ENCODE peak calls at places on chromosomes 11 and 22, in seven cellular contexts. One of them, this sample, is unnamed.

GRCh38 chr11:69718147-69718546 is 14.3 kb upstream of the FGF19 start:
- DNase-seq in keratinocyte: no peak
- DNase-seq in neural progenitor cell: peak; percentile 94
- DNase-seq in kidney: no peak
- DNase-seq in fibroblast of lung: no peak
- DNase-seq in PC-3: peak; percentile 77
- DNase-seq in HepG2: peak; percentile 30
- DNase-seq in this sample: peak; percentile 96

GRCh38 chr11:3123761-3124733 is 41.1 kb downstream of the OSBPL5 start:
- DNase-seq in neural progenitor cell: no peak
- DNase-seq in PC-3: peak; percentile 94
- DNase-seq in kidney: peak; percentile 91
- DNase-seq in fibroblast of lung: peak; percentile 95
- DNase-seq in HepG2: no peak
- DNase-seq in keratinocyte: peak; percentile 86
- DNase-seq in this sample: peak; percentile 28

GRCh38 chr11:116217006-116217405 is 555.8 kb downstream of the BUD13 start:
- DNase-seq in fibroblast of lung: peak; percentile 27
- DNase-seq in neural progenitor cell: no peak
- DNase-seq in HepG2: peak; percentile 34
- DNase-seq in keratinocyte: no peak
- DNase-seq in PC-3: peak; percentile 57
- DNase-seq in kidney: no peak
- DNase-seq in this sample: no peak

GRCh38 chr22:50079689-50080465 is 5.3 kb downstream of the MLC1 start:
- DNase-seq in PC-3: no peak
- DNase-seq in keratinocyte: no peak
- DNase-seq in HepG2: no peak
- DNase-seq in kidney: peak; percentile 53
- DNase-seq in neural progenitor cell: no peak
- DNase-seq in fibroblast of lung: no peak
- DNase-seq in this sample: peak; percentile 36

GRCh38 chr11:73001615-73002014 is 140.5 kb downstream of the FCHSD2 start:
- DNase-seq in keratinocyte: no peak
- DNase-seq in kidney: no peak
- DNase-seq in neural progenitor cell: no peak
- DNase-seq in PC-3: no peak
- DNase-seq in HepG2: no peak
- DNase-seq in fibroblast of lung: peak; percentile 19
- DNase-seq in this sample: no peak

GRCh38 chr11:77799338-77799737 is 21.2 kb downstream of the RSF1 start:
- DNase-seq in kidney: no peak
- DNase-seq in PC-3: no peak
- DNase-seq in fibroblast of lung: no peak
- DNase-seq in neural progenitor cell: no peak
- DNase-seq in keratinocyte: no peak
- DNase-seq in HepG2: no peak
- DNase-seq in this sample: no peak

GRCh38 chr22:43310311-43310710 is 32.9 kb downstream of the SCUBE1 start:
- DNase-seq in kidney: no peak
- DNase-seq in fibroblast of lung: no peak
- DNase-seq in neural progenitor cell: no peak
- DNase-seq in HepG2: no peak
- DNase-seq in keratinocyte: no peak
- DNase-seq in PC-3: no peak
- DNase-seq in this sample: no peak

GRCh38 chr22:49312601-49313000 is 515.1 kb downstream of the BRD1 start:
- DNase-seq in PC-3: no peak
- DNase-seq in fibroblast of lung: no peak
- DNase-seq in keratinocyte: no peak
- DNase-seq in neural progenitor cell: no peak
- DNase-seq in HepG2: no peak
- DNase-seq in kidney: no peak
- DNase-seq in this sample: peak; percentile 3

GRCh38 chr22:38882972-38883622 is 11.1 kb upstream of the CBX6 start:
- DNase-seq in HepG2: no peak
- DNase-seq in keratinocyte: no peak
- DNase-seq in PC-3: no peak
- DNase-seq in kidney: no peak
- DNase-seq in neural progenitor cell: no peak
- DNase-seq in fibroblast of lung: no peak
- DNase-seq in this sample: no peak

DNA sequence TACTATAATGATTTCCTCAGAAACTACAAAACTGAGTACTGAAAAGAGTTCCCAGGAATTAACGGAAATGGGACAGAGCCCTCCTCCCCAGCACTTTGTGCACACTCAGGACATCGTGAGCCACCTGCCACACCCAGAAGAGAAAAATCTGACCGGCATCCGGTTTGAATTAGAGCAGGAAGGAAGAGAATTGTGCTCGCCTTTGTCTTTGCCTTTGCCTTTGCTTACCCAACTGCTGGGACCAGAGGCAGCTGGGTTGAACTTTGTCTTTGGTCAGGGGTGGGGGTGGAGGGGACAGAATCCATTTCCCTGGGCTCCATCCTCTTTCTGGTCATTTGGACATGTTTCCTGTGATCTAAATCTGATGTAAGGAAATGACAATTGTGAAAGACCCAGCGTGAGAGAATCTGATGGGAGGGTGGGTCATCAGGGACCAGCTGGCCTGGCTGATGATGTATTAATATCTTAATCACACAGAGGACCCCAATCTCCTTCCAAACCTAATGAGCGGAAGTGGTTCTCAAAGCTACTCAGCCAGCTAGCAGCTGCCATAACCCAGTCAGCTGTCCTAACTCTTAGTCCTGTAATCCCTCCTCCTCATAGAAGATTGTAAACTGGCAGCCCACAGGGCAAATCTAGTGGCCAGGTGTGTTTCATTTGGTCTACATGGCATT is 1.1 kb upstream of the LIMK2 start:
- DNase-seq in neural progenitor cell: no peak
- DNase-seq in keratinocyte: no peak
- DNase-seq in fibroblast of lung: no peak
- DNase-seq in HepG2: peak; percentile 93
- DNase-seq in PC-3: no peak
- DNase-seq in kidney: no peak
- DNase-seq in this sample: no peak
- H3K27ac ChIP-seq in neural progenitor cell: no peak overlapping the region
- H3K27ac ChIP-seq in keratinocyte: no peak overlapping the region
- H3K27ac ChIP-seq in fibroblast of lung: no peak overlapping the region
- H3K27ac ChIP-seq in HepG2: peak overlapping the region; percentile 66
- H3K27ac ChIP-seq in PC-3: no peak overlapping the region
- H3K27ac ChIP-seq in kidney: peak overlapping the region; percentile 80
- H3K27ac ChIP-seq in this sample: no peak overlapping the region

GRCh38 chr11:7143908-7144307 is 55.1 kb downstream of the RBMXL2 start:
- DNase-seq in fibroblast of lung: no peak
- DNase-seq in keratinocyte: no peak
- DNase-seq in HepG2: no peak
- DNase-seq in kidney: no peak
- DNase-seq in PC-3: peak; percentile 56
- DNase-seq in neural progenitor cell: peak; percentile 61
- DNase-seq in this sample: no peak
- TF ChIP-seq CTCF in fibroblast of lung: no peak
- TF ChIP-seq CTCF in keratinocyte: peak; percentile 42
- TF ChIP-seq CTCF in HepG2: no peak
- TF ChIP-seq CTCF in kidney: peak; percentile 31
- TF ChIP-seq CTCF in PC-3: peak; percentile 72
- TF ChIP-seq CTCF in neural progenitor cell: peak; percentile 77
- TF ChIP-seq CTCF in this sample: peak; percentile 84

DNA sequence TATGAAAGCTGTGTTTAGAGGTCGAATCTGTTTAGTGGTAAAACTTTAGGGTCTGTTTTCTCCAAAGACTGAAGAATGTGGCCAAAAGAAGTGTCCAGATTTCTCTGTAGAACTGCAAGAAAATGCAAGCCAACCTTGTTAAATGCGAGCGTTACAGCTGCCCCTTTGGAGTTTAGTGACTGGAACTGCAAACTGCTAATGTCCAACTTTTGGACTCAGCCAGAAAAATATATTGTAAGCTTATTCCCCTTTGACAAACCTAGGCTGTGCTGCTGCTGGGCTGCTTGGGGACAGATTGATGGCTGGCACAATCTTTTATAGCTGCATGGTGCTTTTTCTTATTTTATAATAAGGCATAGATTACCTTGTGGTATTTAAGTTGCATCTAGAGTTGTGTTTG is 3.9 kb downstream of the TEAD1 start:
- DNase-seq in kidney: no peak
- DNase-seq in fibroblast of lung: no peak
- DNase-seq in PC-3: no peak
- DNase-seq in HepG2: no peak
- DNase-seq in neural progenitor cell: no peak
- DNase-seq in keratinocyte: no peak
- DNase-seq in this sample: no peak
- H3K9ac ChIP-seq in kidney: no peak overlapping the region
- H3K9ac ChIP-seq in fibroblast of lung: peak overlapping the region; percentile 17
- H3K9ac ChIP-seq in PC-3: peak overlapping the region; percentile 90
- H3K9ac ChIP-seq in HepG2: peak overlapping the region; percentile 42
- H3K9ac ChIP-seq in neural progenitor cell: no peak overlapping the region
- H3K9ac ChIP-seq in keratinocyte: no peak overlapping the region
- H3K9ac ChIP-seq in this sample: no peak overlapping the region

GRCh38 chr22:30305519-30305905 is 16.2 kb upstream of the CASTOR1 start:
- DNase-seq in neural progenitor cell: no peak
- DNase-seq in kidney: peak; percentile 88
- DNase-seq in keratinocyte: no peak
- DNase-seq in PC-3: no peak
- DNase-seq in HepG2: no peak
- DNase-seq in fibroblast of lung: no peak
- DNase-seq in this sample: no peak

GRCh38 chr22:30305906-30306628 is 16.8 kb upstream of the CASTOR1 start:
- DNase-seq in neural progenitor cell: no peak
- DNase-seq in fibroblast of lung: no peak
- DNase-seq in HepG2: no peak
- DNase-seq in keratinocyte: no peak
- DNase-seq in kidney: no peak
- DNase-seq in PC-3: no peak
- DNase-seq in this sample: no peak

GRCh38 chr22:30304495-30305244 is 15.4 kb upstream of the CASTOR1 start:
- DNase-seq in kidney: no peak
- DNase-seq in PC-3: peak; percentile 86
- DNase-seq in keratinocyte: no peak
- DNase-seq in HepG2: no peak
- DNase-seq in neural progenitor cell: no peak
- DNase-seq in fibroblast of lung: peak; percentile 51
- DNase-seq in this sample: no peak

GRCh38 chr22:30301995-30302809 is 12.9 kb upstream of the CASTOR1 start:
- DNase-seq in kidney: no peak
- DNase-seq in neural progenitor cell: no peak
- DNase-seq in keratinocyte: no peak
- DNase-seq in PC-3: peak; percentile 67
- DNase-seq in HepG2: no peak
- DNase-seq in fibroblast of lung: peak; percentile 73
- DNase-seq in this sample: no peak

DNA sequence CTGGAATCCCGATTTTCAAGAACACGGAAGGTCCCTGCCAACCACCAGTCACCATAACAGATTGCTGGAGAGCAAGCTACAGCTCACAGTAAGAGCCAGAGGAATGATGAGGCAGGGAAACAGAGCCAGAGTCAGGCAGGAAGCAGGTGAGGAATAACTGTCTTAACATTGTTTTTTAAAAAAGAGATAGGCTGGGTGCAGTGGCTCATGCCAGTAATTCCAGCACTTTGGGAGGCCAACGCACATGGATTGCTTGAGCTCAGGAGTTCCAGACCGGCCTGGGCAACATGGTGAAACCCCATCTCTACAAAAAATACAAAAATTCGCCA is 13.5 kb upstream of the CASTOR1 start:
- DNase-seq in kidney: no peak
- DNase-seq in fibroblast of lung: peak; percentile 25
- DNase-seq in PC-3: no peak
- DNase-seq in HepG2: no peak
- DNase-seq in neural progenitor cell: no peak
- DNase-seq in keratinocyte: no peak
- DNase-seq in this sample: no peak
- H3K27ac ChIP-seq in kidney: peak overlapping the region; percentile 18
- H3K27ac ChIP-seq in fibroblast of lung: peak overlapping the region; percentile 30
- H3K27ac ChIP-seq in PC-3: peak overlapping the region; percentile 97
- H3K27ac ChIP-seq in HepG2: no peak overlapping the region
- H3K27ac ChIP-seq in neural progenitor cell: no peak overlapping the region
- H3K27ac ChIP-seq in keratinocyte: peak overlapping the region; percentile 61
- H3K27ac ChIP-seq in this sample: no peak overlapping the region

GRCh38 chr11:75214411-75214821 is 26.2 kb upstream of the TPBGL start:
- DNase-seq in PC-3: peak; percentile 90
- DNase-seq in HepG2: peak; percentile 82
- DNase-seq in neural progenitor cell: peak; percentile 96
- DNase-seq in keratinocyte: peak; percentile 19
- DNase-seq in fibroblast of lung: peak; percentile 68
- DNase-seq in kidney: peak; percentile 89
- DNase-seq in this sample: peak; percentile 99
- TF ChIP-seq CTCF in PC-3: peak; percentile 54
- TF ChIP-seq CTCF in HepG2: peak; percentile 53
- TF ChIP-seq CTCF in neural progenitor cell: peak; percentile 64
- TF ChIP-seq CTCF in keratinocyte: peak; percentile 38
- TF ChIP-seq CTCF in fibroblast of lung: peak; percentile 30
- TF ChIP-seq CTCF in kidney: peak; percentile 18
- TF ChIP-seq CTCF in this sample: peak; percentile 79

GRCh38 chr11:125441648-125442410 is 54.2 kb downstream of the FEZ1 start:
- DNase-seq in kidney: no peak
- DNase-seq in neural progenitor cell: peak; percentile 59
- DNase-seq in fibroblast of lung: no peak
- DNase-seq in PC-3: no peak
- DNase-seq in HepG2: no peak
- DNase-seq in keratinocyte: no peak
- DNase-seq in this sample: peak; percentile 86

GRCh38 chr11:125445731-125446130 is 50.3 kb downstream of the FEZ1 start:
- DNase-seq in keratinocyte: no peak
- DNase-seq in kidney: no peak
- DNase-seq in fibroblast of lung: no peak
- DNase-seq in PC-3: no peak
- DNase-seq in HepG2: no peak
- DNase-seq in neural progenitor cell: no peak
- DNase-seq in this sample: no peak

GRCh38 chr11:125446279-125446678 is 49.8 kb downstream of the FEZ1 start:
- DNase-seq in fibroblast of lung: no peak
- DNase-seq in neural progenitor cell: no peak
- DNase-seq in keratinocyte: no peak
- DNase-seq in PC-3: no peak
- DNase-seq in kidney: no peak
- DNase-seq in HepG2: peak; percentile 22
- DNase-seq in this sample: no peak

GRCh38 chr11:125442946-125443345 is 53.1 kb downstream of the FEZ1 start:
- DNase-seq in fibroblast of lung: no peak
- DNase-seq in kidney: no peak
- DNase-seq in PC-3: no peak
- DNase-seq in neural progenitor cell: no peak
- DNase-seq in HepG2: no peak
- DNase-seq in keratinocyte: no peak
- DNase-seq in this sample: no peak

GRCh38 chr11:125443767-125444311 is 52.2 kb downstream of the FEZ1 start:
- DNase-seq in neural progenitor cell: peak; percentile 82
- DNase-seq in HepG2: no peak
- DNase-seq in keratinocyte: no peak
- DNase-seq in PC-3: no peak
- DNase-seq in kidney: no peak
- DNase-seq in fibroblast of lung: no peak
- DNase-seq in this sample: peak; percentile 88
- H3K9ac ChIP-seq in neural progenitor cell: no peak overlapping the region
- H3K9ac ChIP-seq in HepG2: no peak overlapping the region
- H3K9ac ChIP-seq in keratinocyte: no peak overlapping the region
- H3K9ac ChIP-seq in PC-3: no peak overlapping the region
- H3K9ac ChIP-seq in kidney: no peak overlapping the region
- H3K9ac ChIP-seq in fibroblast of lung: no peak overlapping the region
- H3K9ac ChIP-seq in this sample: no peak overlapping the region

GRCh38 chr11:126613272-126613671 is 257.8 kb downstream of the ST3GAL4 start:
- DNase-seq in neural progenitor cell: no peak
- DNase-seq in PC-3: no peak
- DNase-seq in keratinocyte: no peak
- DNase-seq in kidney: no peak
- DNase-seq in HepG2: no peak
- DNase-seq in fibroblast of lung: no peak
- DNase-seq in this sample: no peak
- H3K27ac ChIP-seq in neural progenitor cell: no peak overlapping the region
- H3K27ac ChIP-seq in PC-3: no peak overlapping the region
- H3K27ac ChIP-seq in keratinocyte: no peak overlapping the region
- H3K27ac ChIP-seq in kidney: no peak overlapping the region
- H3K27ac ChIP-seq in HepG2: no peak overlapping the region
- H3K27ac ChIP-seq in fibroblast of lung: no peak overlapping the region
- H3K27ac ChIP-seq in this sample: no peak overlapping the region

GRCh38 chr11:36945384-36945783 is 347.3 kb upstream of the RAG2 start:
- DNase-seq in HepG2: no peak
- DNase-seq in keratinocyte: no peak
- DNase-seq in kidney: no peak
- DNase-seq in PC-3: peak; percentile 16
- DNase-seq in fibroblast of lung: no peak
- DNase-seq in neural progenitor cell: no peak
- DNase-seq in this sample: no peak
- TF ChIP-seq CTCF in HepG2: peak; percentile 10
- TF ChIP-seq CTCF in keratinocyte: peak; percentile 15
- TF ChIP-seq CTCF in kidney: no peak
- TF ChIP-seq CTCF in PC-3: peak; percentile 60
- TF ChIP-seq CTCF in fibroblast of lung: no peak
- TF ChIP-seq CTCF in neural progenitor cell: peak; percentile 63
- TF ChIP-seq CTCF in this sample: peak; percentile 67

This sample was measured in endodermal cell.